ENCODE peak calls at places on chromosomes 16 and 17, in four cellular contexts. One of them, this sample, is unnamed.

GRCh38 chr16:3904875-3905274 is 24.4 kb upstream of the CREBBP start:
- DNase-seq in endothelial cell of umbilical vein: no peak
- DNase-seq in K562: no peak
- DNase-seq in IMR-90: no peak
- DNase-seq in this sample: no peak

GRCh38 chr17:79850571-79851460 is 11.6 kb upstream of the CBX4 start:
- DNase-seq in endothelial cell of umbilical vein: no peak
- DNase-seq in K562: peak
- DNase-seq in IMR-90: peak
- DNase-seq in this sample: no peak

GRCh38 chr16:76428858-76429257 is 151.7 kb downstream of the CNTNAP4 start:
- DNase-seq in endothelial cell of umbilical vein: no peak
- DNase-seq in K562: no peak
- DNase-seq in IMR-90: no peak
- DNase-seq in this sample: no peak

GRCh38 chr17:40490289-40490853 is 11.1 kb downstream of the TNS4 start:
- DNase-seq in endothelial cell of umbilical vein: no peak
- DNase-seq in K562: no peak
- DNase-seq in IMR-90: peak
- DNase-seq in this sample: no peak

GRCh38 chr17:48728232-48729231 is at the start of gene HOXB13:
- DNase-seq in endothelial cell of umbilical vein: peak
- DNase-seq in K562: peak
- DNase-seq in IMR-90: peak
- DNase-seq in this sample: no peak

GRCh38 chr16:21167360-21167759 is 8.9 kb downstream of the LDAF1 start:
- DNase-seq in endothelial cell of umbilical vein: no peak
- DNase-seq in K562: no peak
- DNase-seq in IMR-90: peak
- DNase-seq in this sample: no peak

GRCh38 chr16:29710227-29711219 is 31.5 kb downstream of the QPRT start:
- DNase-seq in endothelial cell of umbilical vein: peak
- DNase-seq in K562: peak
- DNase-seq in IMR-90: peak
- DNase-seq in this sample: no peak

GRCh38 chr17:27340575-27340974 is 46.7 kb downstream of the WSB1 start:
- DNase-seq in endothelial cell of umbilical vein: no peak
- DNase-seq in K562: no peak
- DNase-seq in IMR-90: no peak
- DNase-seq in this sample: no peak

GRCh38 chr16:88971371-88972097 is 5.5 kb downstream of the CBFA2T3 start:
- DNase-seq in endothelial cell of umbilical vein: no peak
- DNase-seq in K562: no peak
- DNase-seq in IMR-90: no peak
- DNase-seq in this sample: peak

GRCh38 chr17:66720027-66720426 is 114.9 kb upstream of the CACNG5 start:
- DNase-seq in endothelial cell of umbilical vein: no peak
- DNase-seq in K562: no peak
- DNase-seq in IMR-90: no peak
- DNase-seq in this sample: no peak

GRCh38 chr16:17414916-17415315 is 55.8 kb downstream of the XYLT1 start:
- DNase-seq in endothelial cell of umbilical vein: no peak
- DNase-seq in K562: no peak
- DNase-seq in IMR-90: no peak
- DNase-seq in this sample: no peak

GRCh38 chr17:80791758-80792284 is 199.8 kb upstream of the CHMP6 start:
- DNase-seq in endothelial cell of umbilical vein: peak
- DNase-seq in K562: peak
- DNase-seq in IMR-90: peak
- DNase-seq in this sample: no peak

GRCh38 chr17:74354123-74354522 is 7.5 kb downstream of the BTBD17 start:
- DNase-seq in endothelial cell of umbilical vein: no peak
- DNase-seq in K562: peak
- DNase-seq in IMR-90: no peak
- DNase-seq in this sample: no peak

GRCh38 chr16:54355251-54355650 is 68.7 kb upstream of the IRX3 start:
- DNase-seq in endothelial cell of umbilical vein: no peak
- DNase-seq in K562: no peak
- DNase-seq in IMR-90: peak
- DNase-seq in this sample: no peak

GRCh38 chr16:87056551-87056950 is 260.6 kb downstream of the C16orf95 start:
- DNase-seq in endothelial cell of umbilical vein: no peak
- DNase-seq in K562: no peak
- DNase-seq in IMR-90: no peak
- DNase-seq in this sample: no peak

GRCh38 chr16:69615528-69615927 is 49.8 kb downstream of the NFAT5 start:
- DNase-seq in endothelial cell of umbilical vein: no peak
- DNase-seq in K562: no peak
- DNase-seq in IMR-90: no peak
- DNase-seq in this sample: no peak
- TF ChIP-seq FOS in endothelial cell of umbilical vein: no peak
- TF ChIP-seq FOS in K562: no peak
- TF ChIP-seq FOS in IMR-90: no peak
- TF ChIP-seq FOS in this sample: no peak

GRCh38 chr16:35746281-35746962 is 2287.0 kb downstream of the TP53TG3F start:
- DNase-seq in endothelial cell of umbilical vein: no peak
- DNase-seq in K562: no peak
- DNase-seq in IMR-90: no peak
- DNase-seq in this sample: no peak

GRCh38 chr16:35744716-35745115 is 2285.3 kb downstream of the TP53TG3F start:
- DNase-seq in endothelial cell of umbilical vein: no peak
- DNase-seq in K562: no peak
- DNase-seq in IMR-90: no peak
- DNase-seq in this sample: no peak

GRCh38 chr16:35744084-35744483 is 2284.7 kb downstream of the TP53TG3F start:
- DNase-seq in endothelial cell of umbilical vein: no peak
- DNase-seq in K562: no peak
- DNase-seq in IMR-90: no peak
- DNase-seq in this sample: no peak

GRCh38 chr16:35745821-35746248 is 2286.4 kb downstream of the TP53TG3F start:
- DNase-seq in endothelial cell of umbilical vein: no peak
- DNase-seq in K562: no peak
- DNase-seq in IMR-90: no peak
- DNase-seq in this sample: no peak

GRCh38 chr16:35745191-35745590 is 2285.8 kb downstream of the TP53TG3F start:
- DNase-seq in endothelial cell of umbilical vein: no peak
- DNase-seq in K562: no peak
- DNase-seq in IMR-90: no peak
- DNase-seq in this sample: no peak
- TF ChIP-seq FOS in endothelial cell of umbilical vein: no peak
- TF ChIP-seq FOS in K562: no peak
- TF ChIP-seq FOS in IMR-90: no peak
- TF ChIP-seq FOS in this sample: no peak

GRCh38 chr17:70767102-70767701 is 597.9 kb downstream of the KCNJ2 start:
- DNase-seq in endothelial cell of umbilical vein: no peak
- DNase-seq in K562: no peak
- DNase-seq in IMR-90: peak
- DNase-seq in this sample: no peak
- TF ChIP-seq FOS in endothelial cell of umbilical vein: no peak
- TF ChIP-seq FOS in K562: no peak
- TF ChIP-seq FOS in IMR-90: no peak
- TF ChIP-seq FOS in this sample: no peak

DNA sequence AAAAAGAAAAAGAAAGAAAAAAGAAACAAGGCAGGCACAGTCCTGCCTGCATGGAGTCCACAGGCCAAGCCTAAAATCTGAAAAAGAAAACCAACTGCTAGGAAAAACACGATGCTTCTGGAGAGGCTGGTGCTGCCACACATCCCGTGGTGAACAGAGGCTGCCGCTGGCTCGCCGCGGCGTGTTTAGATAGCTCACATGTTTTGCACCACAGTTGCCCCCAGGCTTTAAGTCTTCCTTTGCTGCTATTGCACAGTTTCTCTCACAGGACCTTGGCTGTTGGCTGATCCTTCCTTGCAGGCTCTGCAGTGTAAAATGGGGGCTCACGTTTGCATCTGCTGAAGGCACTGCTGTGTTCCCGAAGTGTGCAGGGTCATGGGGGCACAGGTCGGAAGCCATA is 8.6 kb downstream of the SLC6A4 start:
- DNase-seq in endothelial cell of umbilical vein: no peak
- DNase-seq in K562: no peak
- DNase-seq in IMR-90: no peak
- DNase-seq in this sample: no peak
- TF ChIP-seq FOS in endothelial cell of umbilical vein: no peak
- TF ChIP-seq FOS in K562: no peak
- TF ChIP-seq FOS in IMR-90: no peak
- TF ChIP-seq FOS in this sample: no peak